ENCODE peak calls at places on chromosomes 3 and 15, in eight cellular contexts. O is NCI-H774; Q is NCI-H510A treated with DMSO at 0.1 percent for 48 hours; M is activated CD4-positive, alpha-beta T cell treated with anti-CD3 and anti-CD28 coated beads, Interleukin-2, amount 10 ng/mL, durations not matched to agents 7 days and 5 days; Z is memory B cell; S is NCI-H524 treated with DMSO at 0.1 percent for 48 hours; P is cardiac muscle cell; V is HTR-8/SVneo. I is an unnamed sample.

GRCh38 chr3:62149962-62150361 is 223.4 kb downstream of the FEZF2 start:
- DNase-seq in P (no peak), V (no peak), Q (no peak), S (no peak), Z (no peak), O (no peak), M (no peak), I (peak; percentile 71)

GRCh38 chr3:41498847-41499246 is 299.5 kb downstream of the CTNNB1 start:
- DNase-seq in Q (no peak), M (no peak), S (no peak), Z (no peak), P (no peak), V (no peak), O (no peak), I (no peak)

GRCh38 chr15:100338971-100339444 is 2.8 kb downstream of the ADAMTS17 start:
- DNase-seq in Q (no peak), O (peak; percentile 39), V (peak; percentile 52), S (peak; percentile 50), P (peak; percentile 85), Z (no peak), M (peak; percentile 80), I (peak; percentile 53)

GRCh38 chr3:136351905-136352304 is 101.8 kb downstream of the PCCB start:
- DNase-seq in V (no peak), M (no peak), P (no peak), O (no peak), S (no peak), Z (no peak), Q (no peak), I (no peak)

GRCh38 chr15:71505962-71506361 is 304.4 kb upstream of the NR2E3 start:
- DNase-seq in O (no peak), S (no peak), Z (no peak), M (no peak), P (no peak), V (no peak), Q (no peak), I (no peak)

GRCh38 chr3:171173732-171174131 is 147.2 kb upstream of the SLC2A2 start:
- DNase-seq in P (no peak), Z (no peak), V (no peak), O (no peak), S (no peak), M (no peak), Q (no peak), I (no peak)

GRCh38 chr15:48965972-48966371 is 2.3 kb upstream of the SHC4 start:
- DNase-seq in P (no peak), O (no peak), V (no peak), M (no peak), Z (no peak), Q (no peak), S (no peak), I (no peak)

GRCh38 chr15:99424978-99425665 is 140.7 kb upstream of the MEF2A start:
- DNase-seq in Z (no peak), V (peak; percentile 71), P (peak; percentile 46), Q (no peak), O (no peak), S (no peak), M (peak; percentile 57), I (peak; percentile 75)

GRCh38 chr15:68205949-68206539 is 912 bp upstream of the CALML4 start:
- DNase-seq in O (no peak), M (no peak), S (no peak), V (no peak), Z (no peak), Q (no peak), P (no peak), I (no peak)

GRCh38 chr3:149415484-149415883 is 38.0 kb upstream of the TM4SF1 start:
- DNase-seq in Q (no peak), O (no peak), P (no peak), S (no peak), V (no peak), Z (no peak), M (no peak), I (no peak)

GRCh38 chr3:7978104-7978457 is 523.5 kb upstream of the LMCD1 start:
- DNase-seq in V (no peak), S (peak; percentile 3), O (no peak), M (no peak), Z (no peak), Q (no peak), P (no peak), I (no peak)

GRCh38 chr3:58258392-58259040 is 20.9 kb downstream of the ABHD6 start:
- DNase-seq in M (no peak), Q (no peak), S (no peak), V (no peak), Z (no peak), P (peak; percentile 40), O (no peak), I (no peak)

GRCh38 chr3:54132685-54133084 is 10.3 kb downstream of the CACNA2D3 start:
- DNase-seq in S (no peak), O (no peak), P (no peak), M (no peak), V (no peak), Q (no peak), Z (no peak), I (no peak)

GRCh38 chr3:37272743-37273142 is 98.4 kb upstream of the LRRFIP2 start:
- DNase-seq in O (no peak), Z (no peak), Q (no peak), P (no peak), M (no peak), S (no peak), V (no peak), I (no peak)

GRCh38 chr15:55588070-55588817 is at the start of gene PYGO1:
- DNase-seq in O (peak; percentile 28), M (peak; percentile 22), Z (peak; percentile 15), P (peak; percentile 83), S (no peak), V (peak; percentile 41), Q (peak; percentile 14), I (peak; percentile 30)

GRCh38 chr3:177102526-177102925 is 94.8 kb downstream of the TBL1XR1 start:
- DNase-seq in V (peak; percentile 6), Q (no peak), S (no peak), Z (no peak), M (no peak), P (peak; percentile 61), O (no peak), I (no peak)

GRCh38 chr3:57958642-57959406 is 49.4 kb upstream of the FLNB start:
- DNase-seq in V (no peak), S (no peak), M (no peak), O (no peak), Q (no peak), Z (no peak), P (no peak), I (no peak)

GRCh38 chr15:92392462-92392861 is 1.2 kb upstream of the ST8SIA2 start:
- DNase-seq in V (no peak), Z (no peak), P (peak; percentile 23), Q (no peak), M (no peak), S (no peak), O (no peak), I (no peak)

GRCh38 chr15:36831915-36832310 is 252.5 kb downstream of the CDIN1 start:
- DNase-seq in Z (no peak), O (peak; percentile 14), Q (no peak), V (no peak), M (no peak), S (no peak), P (peak; percentile 67), I (no peak)

GRCh38 chr3:52798978-52799476 is 4.4 kb downstream of the ITIH3 start:
- DNase-seq in S (no peak), P (no peak), Z (no peak), O (no peak), V (peak; percentile 52), Q (peak; percentile 7), M (peak; percentile 24), I (no peak)

GRCh38 chr3:179324270-179324754 is 1.5 kb downstream of the ZNF639 start:
- DNase-seq in P (no peak), Z (no peak), M (peak; percentile 27), O (no peak), Q (peak; percentile 48), V (no peak), S (peak; percentile 15), I (no peak)

GRCh38 chr3:8937064-8938020 is 25.9 kb downstream of the RAD18 start:
- DNase-seq in Z (no peak), P (no peak), S (no peak), Q (no peak), O (no peak), V (peak; percentile 56), M (no peak), I (peak; percentile 15)

GRCh38 chr3:181330257-181330656 is 340.7 kb upstream of the DNAJC19 start:
- DNase-seq in S (no peak), P (no peak), V (no peak), M (no peak), Z (no peak), Q (peak; percentile 54), O (no peak), I (no peak)

I was measured in stromal cell of bone marrow.